ENCODE peak calls at places on chromosomes 5 and 9, in six cellular contexts. G is mesenchymal stem cell, U is H1, F is IMR-90, Z is neuronal stem cell, K is H9. Q is an unnamed sample.

GRCh38 chr9:131709741-131710499 is 30.0 kb downstream of the RAPGEF1 start:
- DNase-seq in F (peak), U (no peak), G (no peak), K (no peak), Z (no peak), Q (no peak)

GRCh38 chr5:3312299-3312698 is 283.3 kb upstream of the IRX1 start:
- DNase-seq in G (no peak), F (no peak), K (no peak), Z (no peak), U (no peak), Q (no peak)

GRCh38 chr5:148864113-148864841 is 37.9 kb downstream of the ADRB2 start:
- DNase-seq in K (no peak), G (peak), Z (no peak), U (no peak), F (peak), Q (no peak)

GRCh38 chr9:124267271-124267807 is 9.6 kb downstream of the NEK6 start:
- DNase-seq in F (peak), G (peak), Z (no peak), U (no peak), K (no peak), Q (no peak)

GRCh38 chr5:31193591-31194457 is at the start of gene CDH6:
- DNase-seq in Z (peak), U (peak), K (peak), G (peak), F (peak), Q (peak)

GRCh38 chr9:105557804-105558610 is at the start of gene FKTN:
- DNase-seq in U (peak), F (peak), K (peak), Z (peak), G (peak), Q (peak)

GRCh38 chr5:142981886-142982820 is 212.0 kb downstream of the ARHGAP26 start:
- DNase-seq in U (no peak), K (no peak), G (peak), F (peak), Z (peak), Q (peak)

GRCh38 chr5:102958481-102959011 is 161.4 kb downstream of the GIN1 start:
- DNase-seq in Z (no peak), U (no peak), G (peak), K (no peak), F (peak), Q (no peak)

GRCh38 chr5:146797683-146798082 is 80.9 kb downstream of the PPP2R2B start:
- DNase-seq in F (no peak), U (peak), G (no peak), Z (peak), K (no peak), Q (no peak)

GRCh38 chr5:109146611-109147010 is 263.2 kb downstream of the PJA2 start:
- DNase-seq in G (no peak), Z (no peak), F (peak), K (no peak), U (no peak), Q (no peak)

GRCh38 chr5:137086289-137086838 is 412.8 kb downstream of the SPOCK1 start:
- DNase-seq in U (no peak), G (no peak), Z (no peak), F (no peak), K (no peak), Q (peak)

GRCh38 chr5:143561248-143561647 is 157.8 kb upstream of the NR3C1 start:
- DNase-seq in G (no peak), U (no peak), F (no peak), Z (no peak), K (no peak), Q (no peak)

DNA sequence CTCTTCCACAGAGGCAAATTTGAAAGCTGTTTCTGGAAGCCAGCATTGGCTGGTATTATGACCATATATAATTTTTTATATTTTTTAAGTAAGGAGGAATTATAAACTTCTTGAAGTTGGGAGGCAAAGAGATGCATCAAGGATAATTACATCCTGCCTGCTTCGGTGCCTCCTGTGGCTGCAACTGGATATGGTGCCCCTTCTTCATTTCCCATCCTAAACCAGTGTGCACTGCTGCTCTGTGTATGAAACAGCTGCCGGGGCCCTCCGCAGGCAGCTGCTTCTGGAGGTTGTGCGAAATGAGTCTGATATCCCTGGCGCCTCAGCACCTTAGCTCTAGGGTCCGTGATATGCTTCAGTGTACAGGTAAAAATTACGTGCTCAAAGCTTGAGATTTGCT is 304.2 kb downstream of the ENC1 start:
- DNase-seq in Z (no peak), G (no peak), U (no peak), F (no peak), K (no peak), Q (no peak)
- H2BK120ac ChIP-seq in Z (no peak), G (no peak), U (no peak), F (no peak), K (no peak), Q (no peak)

DNA sequence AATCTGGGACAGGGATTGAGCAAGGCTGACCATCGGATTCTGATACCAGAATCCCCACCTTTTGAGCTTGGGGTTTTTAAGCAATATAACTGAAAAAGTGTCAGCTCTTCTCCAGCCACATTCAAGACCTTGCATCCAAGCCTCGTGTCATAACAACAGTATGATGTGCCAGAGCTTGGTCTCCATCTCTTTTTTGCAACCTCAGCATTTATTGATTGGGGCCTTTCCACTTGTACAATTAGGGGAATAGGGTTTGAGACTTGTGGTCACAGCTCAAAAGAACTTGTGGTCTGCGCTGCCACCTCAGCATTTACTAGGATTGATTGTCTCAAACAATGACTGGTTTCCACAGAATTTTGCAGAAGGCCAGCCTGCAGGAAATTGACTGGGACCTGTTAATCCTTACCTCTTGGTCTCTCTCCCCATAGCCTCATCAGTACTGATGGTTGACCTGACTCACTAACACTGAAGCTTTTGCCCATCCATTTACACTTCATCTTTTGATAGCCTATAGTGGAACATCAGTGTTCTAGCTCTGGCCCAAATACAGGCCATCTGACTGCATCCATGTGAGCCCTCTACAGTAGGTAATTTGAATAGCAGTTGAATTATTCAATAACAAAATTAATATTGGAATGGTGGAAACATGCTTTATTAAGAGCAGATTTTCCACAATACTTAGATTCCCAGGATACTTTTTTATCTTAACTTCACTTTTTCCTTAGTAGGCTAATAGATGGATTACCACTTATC is 381.6 kb upstream of the PRR16 start:
- DNase-seq in Z (no peak), U (no peak), K (no peak), G (no peak), F (no peak), Q (no peak)
- H2BK15ac ChIP-seq in Z (no peak), U (no peak), K (no peak), G (no peak), F (no peak), Q (no peak)

GRCh38 chr5:74184649-74185048 is 455.9 kb downstream of the ENC1 start:
- DNase-seq in G (no peak), K (no peak), F (no peak), U (no peak), Z (no peak), Q (no peak)
- H2BK5ac ChIP-seq in G (no peak), K (no peak), F (no peak), U (no peak), Z (peak), Q (no peak)

GRCh38 chr5:15914603-15915002 is 265.0 kb downstream of the MARCHF11 start:
- DNase-seq in U (no peak), Z (no peak), F (peak), G (no peak), K (no peak), Q (no peak)
- H2BK120ac ChIP-seq in U (no peak), Z (no peak), F (no peak), G (no peak), K (no peak), Q (no peak)

GRCh38 chr9:126799051-126799450 is 5.8 kb upstream of the ZBTB43 start:
- DNase-seq in F (no peak), G (no peak), Z (no peak), U (no peak), K (no peak), Q (no peak)
- H2BK15ac ChIP-seq in F (no peak), G (no peak), Z (no peak), U (no peak), K (no peak), Q (no peak)

DNA sequence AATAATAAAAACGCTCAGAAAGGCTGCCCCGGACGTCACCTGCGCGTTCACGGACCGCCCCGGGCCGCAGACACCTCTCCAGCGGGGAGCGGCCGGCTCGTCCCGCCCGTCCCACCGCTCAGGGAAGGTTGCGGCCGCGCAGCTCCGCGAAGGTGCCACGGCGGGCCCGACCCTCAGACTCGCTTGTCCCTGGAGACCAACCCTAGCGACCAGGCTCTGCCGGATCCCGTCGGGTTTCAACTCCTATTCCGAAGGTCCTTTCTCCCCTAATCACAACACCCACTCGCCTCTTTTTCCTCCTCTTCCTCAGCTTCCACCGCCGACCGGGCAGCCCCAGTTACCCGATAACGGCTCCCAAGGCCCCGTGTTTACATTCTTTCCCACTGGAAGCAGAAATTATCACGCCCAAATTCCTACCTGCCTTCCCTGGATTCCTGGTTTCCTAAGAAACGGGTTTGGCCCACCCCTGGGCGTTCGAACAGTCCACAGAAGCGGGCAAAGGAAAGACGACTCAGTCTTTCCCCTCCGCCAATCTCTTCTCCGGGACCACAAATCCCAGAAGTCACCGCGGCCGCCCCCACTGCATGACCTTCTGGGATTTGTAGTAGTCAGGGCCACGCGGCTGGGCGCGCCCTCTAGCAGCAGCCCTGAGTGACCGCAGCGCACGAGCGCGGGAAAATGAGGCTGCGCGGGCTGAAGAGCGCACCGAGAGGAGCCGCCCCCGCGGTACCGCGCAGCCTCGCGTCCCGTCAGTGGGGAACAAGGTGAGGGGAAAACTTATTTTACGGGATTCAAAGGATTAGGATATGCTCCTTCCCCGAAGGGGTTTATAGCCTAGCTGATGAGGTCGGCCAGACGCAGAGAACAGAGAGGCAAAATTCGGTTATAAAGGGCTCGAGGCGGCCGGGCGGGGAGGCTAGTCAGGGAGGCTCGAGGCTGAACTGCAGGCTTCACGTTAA is at the start of gene TTC33:
- DNase-seq in F (peak), G (peak), K (peak), Z (peak), U (peak), Q (peak)
- H2BK5ac ChIP-seq in F (peak), G (peak), K (no peak), Z (peak), U (peak), Q (no peak)

DNA sequence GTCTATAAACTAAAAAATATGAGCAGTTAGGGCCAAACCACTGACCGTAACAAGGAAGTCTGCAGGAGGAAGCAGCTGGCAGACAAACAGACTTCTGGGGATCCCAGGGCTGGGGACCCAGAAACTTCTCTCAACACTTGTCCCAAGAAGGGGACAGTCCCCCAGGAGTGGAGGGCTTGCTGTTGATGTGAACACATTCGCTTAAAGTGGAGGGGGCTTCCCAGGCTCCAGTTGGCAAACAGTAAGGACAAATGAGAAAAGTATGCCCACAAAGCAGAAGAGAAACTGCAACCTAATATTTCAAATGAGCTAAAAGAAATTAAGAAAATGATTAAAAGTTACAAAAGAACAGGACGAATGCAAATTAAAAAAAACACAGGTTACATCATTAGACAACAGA is 83.7 kb downstream of the PDE8B start:
- DNase-seq in U (no peak), G (no peak), Z (no peak), F (no peak), K (no peak), Q (no peak)
- H2BK120ac ChIP-seq in U (no peak), G (no peak), Z (no peak), F (peak), K (no peak), Q (no peak)

GRCh38 chr9:37172511-37172910 is 52.1 kb downstream of the ZCCHC7 start:
- DNase-seq in F (no peak), K (no peak), U (no peak), Z (no peak), G (no peak), Q (no peak)
- H2BK15ac ChIP-seq in F (no peak), K (no peak), U (no peak), Z (no peak), G (no peak), Q (no peak)